ENCODE peak calls at places on chromosome 9, in four cellular contexts. One of them, this sample, is unnamed.

GRCh38 chr9:69678843-69679538 is 6.8 kb upstream of the APBA1 start:
- DNase-seq in ovary: no peak
- DNase-seq in fibroblast of the aortic adventitia: no peak
- DNase-seq in adipocyte: no peak
- DNase-seq in this sample: peak; percentile 48

GRCh38 chr9:23821400-23822181 is 4.4 kb downstream of the ELAVL2 start:
- DNase-seq in adipocyte: peak; percentile 57
- DNase-seq in ovary: no peak
- DNase-seq in fibroblast of the aortic adventitia: no peak
- DNase-seq in this sample: no peak

GRCh38 chr9:105141448-105142101 is 102.9 kb upstream of the SLC44A1 start:
- DNase-seq in fibroblast of the aortic adventitia: no peak
- DNase-seq in adipocyte: no peak
- DNase-seq in ovary: no peak
- DNase-seq in this sample: no peak

GRCh38 chr9:92332577-92333287 is 7.0 kb downstream of the CENPP start:
- DNase-seq in ovary: no peak
- DNase-seq in fibroblast of the aortic adventitia: peak; percentile 85
- DNase-seq in adipocyte: peak; percentile 60
- DNase-seq in this sample: peak; percentile 69

GRCh38 chr9:14766299-14766698 is 43.8 kb upstream of the CER1 start:
- DNase-seq in adipocyte: no peak
- DNase-seq in ovary: no peak
- DNase-seq in fibroblast of the aortic adventitia: no peak
- DNase-seq in this sample: peak; percentile 71

GRCh38 chr9:134618163-134618822 is 23.3 kb upstream of the COL5A1 start:
- DNase-seq in fibroblast of the aortic adventitia: no peak
- DNase-seq in ovary: peak; percentile 13
- DNase-seq in adipocyte: no peak
- DNase-seq in this sample: peak; percentile 22

GRCh38 chr9:119677811-119678530 is 308.7 kb upstream of the BRINP1 start:
- DNase-seq in ovary: no peak
- DNase-seq in fibroblast of the aortic adventitia: no peak
- DNase-seq in adipocyte: no peak
- DNase-seq in this sample: no peak

GRCh38 chr9:96048954-96049831 is 173.7 kb downstream of the ERCC6L2 start:
- DNase-seq in adipocyte: no peak
- DNase-seq in fibroblast of the aortic adventitia: no peak
- DNase-seq in ovary: peak; percentile 37
- DNase-seq in this sample: no peak

GRCh38 chr9:9747787-9748186 is 865.0 kb downstream of the PTPRD start:
- DNase-seq in adipocyte: no peak
- DNase-seq in ovary: no peak
- DNase-seq in fibroblast of the aortic adventitia: no peak
- DNase-seq in this sample: no peak

GRCh38 chr9:131972889-131973288 is 106.8 kb downstream of the MED27 start:
- DNase-seq in adipocyte: no peak
- DNase-seq in ovary: no peak
- DNase-seq in fibroblast of the aortic adventitia: no peak
- DNase-seq in this sample: no peak

GRCh38 chr9:3751125-3751758 is 225.4 kb upstream of the RFX3 start:
- DNase-seq in adipocyte: peak; percentile 69
- DNase-seq in fibroblast of the aortic adventitia: peak; percentile 89
- DNase-seq in ovary: no peak
- DNase-seq in this sample: peak; percentile 78

GRCh38 chr9:124381073-124381945 is 33.9 kb downstream of the PSMB7 start:
- DNase-seq in fibroblast of the aortic adventitia: no peak
- DNase-seq in adipocyte: peak; percentile 37
- DNase-seq in ovary: no peak
- DNase-seq in this sample: peak; percentile 68

GRCh38 chr9:89869774-89870173 is 265.0 kb downstream of the GADD45G start:
- DNase-seq in adipocyte: no peak
- DNase-seq in fibroblast of the aortic adventitia: no peak
- DNase-seq in ovary: no peak
- DNase-seq in this sample: no peak

GRCh38 chr9:71704806-71705205 is 63.5 kb downstream of the CEMIP2 start:
- DNase-seq in ovary: no peak
- DNase-seq in adipocyte: no peak
- DNase-seq in fibroblast of the aortic adventitia: peak; percentile 42
- DNase-seq in this sample: no peak

GRCh38 chr9:100521282-100521681 is 48.3 kb downstream of the TMEFF1 start:
- DNase-seq in ovary: no peak
- DNase-seq in fibroblast of the aortic adventitia: no peak
- DNase-seq in adipocyte: no peak
- DNase-seq in this sample: no peak

GRCh38 chr9:134066546-134066922 is 1.3 kb downstream of the BRD3 start:
- DNase-seq in fibroblast of the aortic adventitia: peak; percentile 40
- DNase-seq in adipocyte: peak; percentile 56
- DNase-seq in ovary: no peak
- DNase-seq in this sample: peak; percentile 37

GRCh38 chr9:6715755-6716643 is 41.8 kb upstream of the KDM4C start:
- DNase-seq in adipocyte: no peak
- DNase-seq in fibroblast of the aortic adventitia: no peak
- DNase-seq in ovary: peak; percentile 51
- DNase-seq in this sample: peak; percentile 27

GRCh38 chr9:81826541-81826906 is 101.7 kb upstream of the SPATA31D4 start:
- DNase-seq in adipocyte: no peak
- DNase-seq in fibroblast of the aortic adventitia: no peak
- DNase-seq in ovary: no peak
- DNase-seq in this sample: no peak

GRCh38 chr9:122016309-122016708 is 76.8 kb downstream of the TTLL11 start:
- DNase-seq in fibroblast of the aortic adventitia: no peak
- DNase-seq in ovary: no peak
- DNase-seq in adipocyte: no peak
- DNase-seq in this sample: no peak

GRCh38 chr9:93903886-93904648 is 51.1 kb downstream of the BARX1 start:
- DNase-seq in fibroblast of the aortic adventitia: no peak
- DNase-seq in adipocyte: no peak
- DNase-seq in ovary: peak; percentile 6
- DNase-seq in this sample: no peak

GRCh38 chr9:132412089-132412488 is 2.1 kb downstream of the CFAP77 start:
- DNase-seq in fibroblast of the aortic adventitia: no peak
- DNase-seq in ovary: no peak
- DNase-seq in adipocyte: peak; percentile 7
- DNase-seq in this sample: peak; percentile 19

GRCh38 chr9:137482094-137482781 is 23.1 kb upstream of the NSMF start:
- DNase-seq in adipocyte: peak; percentile 85
- DNase-seq in fibroblast of the aortic adventitia: peak; percentile 56
- DNase-seq in ovary: peak; percentile 64
- DNase-seq in this sample: peak; percentile 87

GRCh38 chr9:34328983-34329832 is at the start of the genes KIF24 and NUDT2:
- DNase-seq in adipocyte: peak; percentile 100
- DNase-seq in fibroblast of the aortic adventitia: peak; percentile 100
- DNase-seq in ovary: peak; percentile 98
- DNase-seq in this sample: peak; percentile 100

GRCh38 chr9:126773004-126773607 is 31.7 kb upstream of the ZBTB43 start:
- DNase-seq in adipocyte: peak; percentile 66
- DNase-seq in ovary: no peak
- DNase-seq in fibroblast of the aortic adventitia: peak; percentile 25
- DNase-seq in this sample: peak; percentile 16

GRCh38 chr9:1604942-1605560 is 410.1 kb upstream of the SMARCA2 start:
- DNase-seq in fibroblast of the aortic adventitia: peak; percentile 12
- DNase-seq in ovary: no peak
- DNase-seq in adipocyte: no peak
- DNase-seq in this sample: peak; percentile 13

GRCh38 chr9:95045751-95046150 is 271.8 kb downstream of the FANCC start:
- DNase-seq in adipocyte: no peak
- DNase-seq in fibroblast of the aortic adventitia: no peak
- DNase-seq in ovary: no peak
- DNase-seq in this sample: no peak

GRCh38 chr9:34179528-34180138 is 790 bp downstream of the UBAP1 start:
- DNase-seq in adipocyte: peak; percentile 93
- DNase-seq in ovary: no peak
- DNase-seq in fibroblast of the aortic adventitia: peak; percentile 80
- DNase-seq in this sample: peak; percentile 58

GRCh38 chr9:112115955-112116354 is 59.1 kb downstream of the SUSD1 start:
- DNase-seq in fibroblast of the aortic adventitia: no peak
- DNase-seq in adipocyte: no peak
- DNase-seq in ovary: no peak
- DNase-seq in this sample: peak; percentile 13

GRCh38 chr9:83677596-83677995 is 30.2 kb downstream of the UBQLN1 start:
- DNase-seq in fibroblast of the aortic adventitia: no peak
- DNase-seq in ovary: no peak
- DNase-seq in adipocyte: no peak
- DNase-seq in this sample: no peak

GRCh38 chr9:137757139-137757538 is 120.4 kb upstream of the CACNA1B start:
- DNase-seq in ovary: no peak
- DNase-seq in adipocyte: no peak
- DNase-seq in fibroblast of the aortic adventitia: no peak
- DNase-seq in this sample: peak; percentile 41

GRCh38 chr9:132826576-132827365 is 51.3 kb downstream of the AK8 start:
- DNase-seq in fibroblast of the aortic adventitia: no peak
- DNase-seq in adipocyte: no peak
- DNase-seq in ovary: no peak
- DNase-seq in this sample: no peak

GRCh38 chr9:111740739-111741138 is 54.0 kb downstream of the SHOC1 start:
- DNase-seq in ovary: no peak
- DNase-seq in fibroblast of the aortic adventitia: no peak
- DNase-seq in adipocyte: no peak
- DNase-seq in this sample: no peak

GRCh38 chr9:70569070-70569772 is 154.8 kb upstream of the KLF9 start:
- DNase-seq in ovary: no peak
- DNase-seq in adipocyte: no peak
- DNase-seq in fibroblast of the aortic adventitia: no peak
- DNase-seq in this sample: peak; percentile 64

GRCh38 chr9:129069128-129069824 is 11.6 kb upstream of the DOLPP1 start:
- DNase-seq in fibroblast of the aortic adventitia: no peak
- DNase-seq in adipocyte: no peak
- DNase-seq in ovary: no peak
- DNase-seq in this sample: no peak

GRCh38 chr9:83433841-83434240 is 104.4 kb downstream of the FRMD3 start:
- DNase-seq in adipocyte: no peak
- DNase-seq in fibroblast of the aortic adventitia: no peak
- DNase-seq in ovary: no peak
- DNase-seq in this sample: no peak

GRCh38 chr9:130334915-130335314 is 69.4 kb downstream of the HMCN2 start:
- DNase-seq in ovary: no peak
- DNase-seq in adipocyte: no peak
- DNase-seq in fibroblast of the aortic adventitia: no peak
- DNase-seq in this sample: no peak

This sample was measured in EH.